ENCODE peak calls at places on chromosome 7, in six cellular contexts. One of them, this sample, is unnamed.
A peak's percentile ranks its signal among the peaks of the same experiment; 100 is the strongest.

GRCh38 chr7:105521027-105521730 is 892 bp downstream of the PUS7 start:
- DNase-seq in activated T-cell treated with anti-CD3 and anti-CD28 coated beads, Interleukin-2, amount 50 U/mL, for 4 hours: peak; percentile 48
- DNase-seq in NCI-H1092 treated with DMSO at 0.1 percent for 48 hours: peak; percentile 80
- DNase-seq in K562: no peak
- DNase-seq in HTR-8/SVneo: peak; percentile 35
- DNase-seq in germinal center: peak; percentile 36
- DNase-seq in this sample: no peak

GRCh38 chr7:90766814-90767564 is 170.9 kb downstream of the CDK14 start:
- DNase-seq in activated T-cell treated with anti-CD3 and anti-CD28 coated beads, Interleukin-2, amount 50 U/mL, for 4 hours: no peak
- DNase-seq in NCI-H1092 treated with DMSO at 0.1 percent for 48 hours: no peak
- DNase-seq in K562: no peak
- DNase-seq in HTR-8/SVneo: no peak
- DNase-seq in germinal center: no peak
- DNase-seq in this sample: no peak

GRCh38 chr7:115146148-115146547 is 224.3 kb downstream of the MDFIC start:
- DNase-seq in activated T-cell treated with anti-CD3 and anti-CD28 coated beads, Interleukin-2, amount 50 U/mL, for 4 hours: no peak
- DNase-seq in NCI-H1092 treated with DMSO at 0.1 percent for 48 hours: no peak
- DNase-seq in K562: no peak
- DNase-seq in HTR-8/SVneo: no peak
- DNase-seq in germinal center: no peak
- DNase-seq in this sample: no peak

GRCh38 chr7:129862672-129863071 is 90.1 kb downstream of the UBE2H start:
- DNase-seq in activated T-cell treated with anti-CD3 and anti-CD28 coated beads, Interleukin-2, amount 50 U/mL, for 4 hours: no peak
- DNase-seq in NCI-H1092 treated with DMSO at 0.1 percent for 48 hours: no peak
- DNase-seq in K562: no peak
- DNase-seq in HTR-8/SVneo: no peak
- DNase-seq in germinal center: no peak
- DNase-seq in this sample: no peak

GRCh38 chr7:35797311-35797710 is 3.5 kb upstream of the SEPTIN7 start:
- DNase-seq in activated T-cell treated with anti-CD3 and anti-CD28 coated beads, Interleukin-2, amount 50 U/mL, for 4 hours: no peak
- DNase-seq in NCI-H1092 treated with DMSO at 0.1 percent for 48 hours: no peak
- DNase-seq in K562: no peak
- DNase-seq in HTR-8/SVneo: no peak
- DNase-seq in germinal center: no peak
- DNase-seq in this sample: no peak

GRCh38 chr7:43038229-43038628 is 74.2 kb upstream of the HECW1 start:
- DNase-seq in activated T-cell treated with anti-CD3 and anti-CD28 coated beads, Interleukin-2, amount 50 U/mL, for 4 hours: no peak
- DNase-seq in NCI-H1092 treated with DMSO at 0.1 percent for 48 hours: no peak
- DNase-seq in K562: no peak
- DNase-seq in HTR-8/SVneo: no peak
- DNase-seq in germinal center: no peak
- DNase-seq in this sample: no peak

GRCh38 chr7:30510124-30511074 is 5.8 kb upstream of the GGCT start:
- DNase-seq in activated T-cell treated with anti-CD3 and anti-CD28 coated beads, Interleukin-2, amount 50 U/mL, for 4 hours: peak; percentile 14
- DNase-seq in NCI-H1092 treated with DMSO at 0.1 percent for 48 hours: peak; percentile 34
- DNase-seq in K562: peak; percentile 47
- DNase-seq in HTR-8/SVneo: peak; percentile 21
- DNase-seq in germinal center: peak; percentile 11
- DNase-seq in this sample: no peak

GRCh38 chr7:70694909-70695803 is 436.8 kb upstream of the GALNT17 start:
- DNase-seq in activated T-cell treated with anti-CD3 and anti-CD28 coated beads, Interleukin-2, amount 50 U/mL, for 4 hours: no peak
- DNase-seq in NCI-H1092 treated with DMSO at 0.1 percent for 48 hours: peak; percentile 67
- DNase-seq in K562: no peak
- DNase-seq in HTR-8/SVneo: no peak
- DNase-seq in germinal center: peak; percentile 29
- DNase-seq in this sample: no peak

GRCh38 chr7:107043916-107044346 is 574 bp upstream of the PRKAR2B start:
- DNase-seq in activated T-cell treated with anti-CD3 and anti-CD28 coated beads, Interleukin-2, amount 50 U/mL, for 4 hours: no peak
- DNase-seq in NCI-H1092 treated with DMSO at 0.1 percent for 48 hours: no peak
- DNase-seq in K562: no peak
- DNase-seq in HTR-8/SVneo: no peak
- DNase-seq in germinal center: no peak
- DNase-seq in this sample: no peak

GRCh38 chr7:95725170-95725569 is 47.2 kb upstream of the DYNC1I1 start:
- DNase-seq in activated T-cell treated with anti-CD3 and anti-CD28 coated beads, Interleukin-2, amount 50 U/mL, for 4 hours: no peak
- DNase-seq in NCI-H1092 treated with DMSO at 0.1 percent for 48 hours: peak; percentile 79
- DNase-seq in K562: no peak
- DNase-seq in HTR-8/SVneo: no peak
- DNase-seq in germinal center: no peak
- DNase-seq in this sample: no peak

GRCh38 chr7:711093-711966 is 15.2 kb upstream of the DNAAF5 start:
- DNase-seq in activated T-cell treated with anti-CD3 and anti-CD28 coated beads, Interleukin-2, amount 50 U/mL, for 4 hours: no peak
- DNase-seq in NCI-H1092 treated with DMSO at 0.1 percent for 48 hours: no peak
- DNase-seq in K562: no peak
- DNase-seq in HTR-8/SVneo: no peak
- DNase-seq in germinal center: no peak
- DNase-seq in this sample: no peak

GRCh38 chr7:47413526-47414341 is 168.2 kb downstream of the TNS3 start:
- DNase-seq in activated T-cell treated with anti-CD3 and anti-CD28 coated beads, Interleukin-2, amount 50 U/mL, for 4 hours: no peak
- DNase-seq in NCI-H1092 treated with DMSO at 0.1 percent for 48 hours: no peak
- DNase-seq in K562: no peak
- DNase-seq in HTR-8/SVneo: no peak
- DNase-seq in germinal center: no peak
- DNase-seq in this sample: no peak

GRCh38 chr7:146115665-146116451 is 743 bp upstream of the CNTNAP2 start:
- DNase-seq in activated T-cell treated with anti-CD3 and anti-CD28 coated beads, Interleukin-2, amount 50 U/mL, for 4 hours: no peak
- DNase-seq in NCI-H1092 treated with DMSO at 0.1 percent for 48 hours: peak; percentile 91
- DNase-seq in K562: peak; percentile 84
- DNase-seq in HTR-8/SVneo: peak; percentile 1
- DNase-seq in germinal center: peak; percentile 16
- DNase-seq in this sample: no peak

GRCh38 chr7:43303740-43304241 is 191.3 kb downstream of the HECW1 start:
- DNase-seq in activated T-cell treated with anti-CD3 and anti-CD28 coated beads, Interleukin-2, amount 50 U/mL, for 4 hours: peak; percentile 45
- DNase-seq in NCI-H1092 treated with DMSO at 0.1 percent for 48 hours: no peak
- DNase-seq in K562: no peak
- DNase-seq in HTR-8/SVneo: no peak
- DNase-seq in germinal center: no peak
- DNase-seq in this sample: peak; percentile 8

GRCh38 chr7:127815631-127816145 is 163.7 kb downstream of the SND1 start:
- DNase-seq in activated T-cell treated with anti-CD3 and anti-CD28 coated beads, Interleukin-2, amount 50 U/mL, for 4 hours: no peak
- DNase-seq in NCI-H1092 treated with DMSO at 0.1 percent for 48 hours: no peak
- DNase-seq in K562: no peak
- DNase-seq in HTR-8/SVneo: no peak
- DNase-seq in germinal center: no peak
- DNase-seq in this sample: no peak

GRCh38 chr7:141402277-141402996 is 148.8 kb upstream of the AGK start:
- DNase-seq in activated T-cell treated with anti-CD3 and anti-CD28 coated beads, Interleukin-2, amount 50 U/mL, for 4 hours: no peak
- DNase-seq in NCI-H1092 treated with DMSO at 0.1 percent for 48 hours: no peak
- DNase-seq in K562: no peak
- DNase-seq in HTR-8/SVneo: no peak
- DNase-seq in germinal center: no peak
- DNase-seq in this sample: no peak

GRCh38 chr7:20140278-20141058 is 76.7 kb downstream of the MACC1 start:
- DNase-seq in activated T-cell treated with anti-CD3 and anti-CD28 coated beads, Interleukin-2, amount 50 U/mL, for 4 hours: no peak
- DNase-seq in NCI-H1092 treated with DMSO at 0.1 percent for 48 hours: no peak
- DNase-seq in K562: no peak
- DNase-seq in HTR-8/SVneo: no peak
- DNase-seq in germinal center: no peak
- DNase-seq in this sample: no peak

GRCh38 chr7:47427046-47427643 is 154.8 kb downstream of the TNS3 start:
- DNase-seq in activated T-cell treated with anti-CD3 and anti-CD28 coated beads, Interleukin-2, amount 50 U/mL, for 4 hours: no peak
- DNase-seq in NCI-H1092 treated with DMSO at 0.1 percent for 48 hours: no peak
- DNase-seq in K562: no peak
- DNase-seq in HTR-8/SVneo: no peak
- DNase-seq in germinal center: no peak
- DNase-seq in this sample: no peak

GRCh38 chr7:36765605-36766004 is 41.3 kb upstream of the AOAH start:
- DNase-seq in activated T-cell treated with anti-CD3 and anti-CD28 coated beads, Interleukin-2, amount 50 U/mL, for 4 hours: no peak
- DNase-seq in NCI-H1092 treated with DMSO at 0.1 percent for 48 hours: no peak
- DNase-seq in K562: peak; percentile 26
- DNase-seq in HTR-8/SVneo: no peak
- DNase-seq in germinal center: no peak
- DNase-seq in this sample: no peak

GRCh38 chr7:19146699-19147098 is 1.5 kb upstream of the FERD3L start:
- DNase-seq in activated T-cell treated with anti-CD3 and anti-CD28 coated beads, Interleukin-2, amount 50 U/mL, for 4 hours: no peak
- DNase-seq in NCI-H1092 treated with DMSO at 0.1 percent for 48 hours: no peak
- DNase-seq in K562: no peak
- DNase-seq in HTR-8/SVneo: peak; percentile 36
- DNase-seq in germinal center: no peak
- DNase-seq in this sample: no peak

GRCh38 chr7:116732788-116733709 is 61.1 kb downstream of the MET start:
- DNase-seq in activated T-cell treated with anti-CD3 and anti-CD28 coated beads, Interleukin-2, amount 50 U/mL, for 4 hours: no peak
- DNase-seq in NCI-H1092 treated with DMSO at 0.1 percent for 48 hours: no peak
- DNase-seq in K562: no peak
- DNase-seq in HTR-8/SVneo: no peak
- DNase-seq in germinal center: no peak
- DNase-seq in this sample: no peak

GRCh38 chr7:149070372-149071140 is 20.0 kb downstream of the ZNF786 start:
- DNase-seq in activated T-cell treated with anti-CD3 and anti-CD28 coated beads, Interleukin-2, amount 50 U/mL, for 4 hours: no peak
- DNase-seq in NCI-H1092 treated with DMSO at 0.1 percent for 48 hours: no peak
- DNase-seq in K562: no peak
- DNase-seq in HTR-8/SVneo: no peak
- DNase-seq in germinal center: no peak
- DNase-seq in this sample: no peak

GRCh38 chr7:7104314-7104698 is 78.0 kb upstream of the C1GALT1 start:
- DNase-seq in activated T-cell treated with anti-CD3 and anti-CD28 coated beads, Interleukin-2, amount 50 U/mL, for 4 hours: no peak
- DNase-seq in NCI-H1092 treated with DMSO at 0.1 percent for 48 hours: no peak
- DNase-seq in K562: peak; percentile 42
- DNase-seq in HTR-8/SVneo: no peak
- DNase-seq in germinal center: no peak
- DNase-seq in this sample: no peak

GRCh38 chr7:111486472-111487142 is 75.7 kb downstream of the IMMP2L start:
- DNase-seq in activated T-cell treated with anti-CD3 and anti-CD28 coated beads, Interleukin-2, amount 50 U/mL, for 4 hours: no peak
- DNase-seq in NCI-H1092 treated with DMSO at 0.1 percent for 48 hours: peak; percentile 74
- DNase-seq in K562: peak; percentile 44
- DNase-seq in HTR-8/SVneo: peak; percentile 31
- DNase-seq in germinal center: peak; percentile 9
- DNase-seq in this sample: no peak

GRCh38 chr7:158732483-158733219 is 28.0 kb upstream of the NCAPG2 start:
- DNase-seq in activated T-cell treated with anti-CD3 and anti-CD28 coated beads, Interleukin-2, amount 50 U/mL, for 4 hours: no peak
- DNase-seq in NCI-H1092 treated with DMSO at 0.1 percent for 48 hours: no peak
- DNase-seq in K562: peak; percentile 58
- DNase-seq in HTR-8/SVneo: no peak
- DNase-seq in germinal center: no peak
- DNase-seq in this sample: no peak